ENCODE peak calls at places on chromosomes 13 and 19, in five cellular contexts. D is tibial artery, U is upper lobe of right lung, P is heart right ventricle, A is GM12864. T is an unnamed sample.

GRCh38 chr13:108328848-108329247 is 59.3 kb downstream of the TNFSF13B start:
- DNase-seq in D (no peak), U (no peak), A (no peak), P (no peak), T (no peak)

GRCh38 chr13:98972627-98973026 is 5.2 kb downstream of the DOCK9 start:
- DNase-seq in D (no peak), U (no peak), A (no peak), P (no peak), T (no peak)

GRCh38 chr13:48126944-48127814 is 32.3 kb upstream of the MED4 start:
- DNase-seq in P (peak), D (peak), U (no peak), A (peak), T (peak)

GRCh38 chr13:41601718-41602445 is 144.5 kb downstream of the RGCC start:
- DNase-seq in A (no peak), U (no peak), P (no peak), D (no peak), T (no peak)

GRCh38 chr13:40639226-40639681 is 27.2 kb downstream of the FOXO1 start:
- DNase-seq in U (no peak), P (no peak), A (no peak), D (no peak), T (no peak)

GRCh38 chr19:9306443-9306842 is 3.2 kb downstream of the ZNF699 start:
- DNase-seq in U (no peak), P (no peak), D (no peak), A (no peak), T (no peak)

GRCh38 chr13:28719227-28719562 is 425 bp upstream of the SLC46A3 start:
- DNase-seq in D (no peak), U (no peak), A (no peak), P (no peak), T (no peak)

GRCh38 chr19:10565028-10565566 is 713 bp downstream of the KRI1 start:
- DNase-seq in P (no peak), A (no peak), U (peak), D (peak), T (peak)

DNA sequence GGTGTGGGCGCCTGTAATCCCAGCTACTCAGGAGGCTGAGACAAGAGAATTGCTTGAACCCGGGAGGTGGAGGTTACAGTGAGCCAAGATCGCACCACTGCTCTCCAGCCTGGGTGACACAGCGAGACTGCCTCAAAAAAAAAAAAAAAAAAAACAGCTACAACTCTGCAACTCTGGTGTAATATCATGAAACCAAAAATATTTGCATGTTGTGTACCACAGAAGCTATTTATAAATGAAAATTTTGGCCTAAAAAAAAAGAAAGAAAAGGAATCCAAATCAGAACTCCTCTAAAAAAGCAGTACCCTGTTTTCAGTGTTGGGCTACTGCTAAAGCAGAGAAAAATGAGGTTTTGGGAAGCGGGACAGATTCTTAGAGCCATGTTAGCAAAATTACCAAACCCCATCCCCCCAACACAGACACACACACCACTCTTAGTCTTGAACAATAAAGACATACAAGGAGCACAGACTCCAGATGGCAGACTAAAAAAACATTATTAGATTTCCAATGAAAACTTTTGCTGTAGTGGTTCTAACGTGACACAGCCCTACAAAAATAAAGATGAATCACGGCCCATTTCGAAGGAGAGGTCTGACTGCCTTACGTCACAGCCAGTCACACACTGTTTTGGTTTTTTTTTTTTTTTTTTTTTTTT is 51.5 kb downstream of the INSR start:
- DNase-seq in U (no peak), D (no peak), A (peak), P (no peak), T (no peak)
- H3K4me3 ChIP-seq in U (no peak), D (peak), A (peak), P (peak), T (no peak)

GRCh38 chr13:65032825-65033224 is 2197.3 kb downstream of the PCDH9 start:
- DNase-seq in A (no peak), P (no peak), D (no peak), U (no peak), T (no peak)

GRCh38 chr13:65026505-65026904 is 2203.6 kb downstream of the PCDH9 start:
- DNase-seq in A (no peak), P (no peak), U (no peak), D (no peak), T (no peak)

GRCh38 chr13:65028101-65028500 is 2202.0 kb downstream of the PCDH9 start:
- DNase-seq in U (no peak), A (no peak), D (no peak), P (no peak), T (no peak)
- H3K4me3 ChIP-seq in U (no peak), A (no peak), D (no peak), P (no peak), T (no peak)

DNA sequence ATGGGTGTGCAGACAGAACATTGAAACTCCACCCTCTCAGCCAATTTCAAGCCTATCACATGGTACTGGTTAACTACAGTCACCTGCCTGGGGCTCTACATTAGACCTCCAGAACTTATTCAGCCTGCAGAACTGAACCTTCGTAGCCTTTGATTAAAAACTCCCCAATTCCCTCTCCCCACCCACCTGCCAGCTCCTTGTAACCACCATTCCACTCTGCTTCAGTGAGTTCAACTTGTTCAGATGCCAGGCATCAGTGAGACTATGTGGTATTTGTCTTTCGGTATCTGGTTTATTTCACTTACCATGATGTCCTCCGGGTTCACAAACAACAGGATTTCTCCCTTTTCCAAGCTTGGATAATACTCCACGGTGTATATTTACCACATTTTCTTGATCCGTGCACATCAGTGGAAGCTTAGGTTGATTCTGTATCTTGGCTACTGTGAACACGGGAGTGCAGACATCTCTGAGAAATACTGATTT is 19.2 kb downstream of the RAB20 start:
- DNase-seq in P (no peak), D (no peak), A (no peak), U (no peak), T (no peak)
- H3K4me3 ChIP-seq in P (no peak), D (no peak), A (no peak), U (no peak), T (no peak)

GRCh38 chr13:34886476-34886875 is 55.6 kb upstream of the NBEA start:
- DNase-seq in D (no peak), U (no peak), A (no peak), P (no peak), T (no peak)
- H3K4me3 ChIP-seq in D (no peak), U (no peak), A (no peak), P (no peak), T (no peak)

DNA sequence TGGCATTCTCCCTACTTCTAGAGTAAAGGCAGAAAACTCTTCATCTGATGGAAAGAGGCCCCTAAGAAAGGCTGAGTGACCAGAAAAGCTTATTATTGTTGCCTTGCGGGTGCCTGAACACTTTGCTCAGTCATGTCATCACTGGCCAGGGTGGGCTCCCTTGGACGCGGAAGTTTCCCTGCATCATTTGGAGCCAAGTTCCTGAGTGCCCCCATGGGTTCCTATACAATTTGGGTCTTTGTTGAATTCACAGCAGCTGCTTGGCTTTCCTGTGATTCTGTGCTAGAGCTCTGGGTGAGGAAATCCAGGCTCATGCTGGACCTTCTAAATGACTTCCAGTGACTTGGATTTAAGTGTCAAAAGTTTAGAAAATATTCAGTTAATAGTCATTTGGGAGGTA is 232.9 kb downstream of the LHFPL6 start:
- DNase-seq in A (no peak), P (no peak), U (no peak), D (no peak), T (no peak)
- H3K4me3 ChIP-seq in A (no peak), P (no peak), U (no peak), D (no peak), T (no peak)

GRCh38 chr19:50719566-50719965 is at the start of gene SHANK1:
- DNase-seq in D (no peak), U (no peak), A (no peak), P (no peak), T (peak)
- H3K4me3 ChIP-seq in D (peak), U (peak), A (no peak), P (peak), T (no peak)

GRCh38 chr19:4060621-4061177 is 6.0 kb downstream of the ZBTB7A start:
- DNase-seq in P (no peak), D (no peak), A (no peak), U (no peak), T (peak)
- H3K4me3 ChIP-seq in P (peak), D (peak), A (peak), U (peak), T (no peak)

GRCh38 chr13:51612867-51613266 is 28.6 kb downstream of the WDFY2 start:
- DNase-seq in A (no peak), P (no peak), D (no peak), U (no peak), T (no peak)

GRCh38 chr13:51619614-51620013 is 35.4 kb downstream of the WDFY2 start:
- DNase-seq in P (no peak), D (no peak), U (no peak), A (no peak), T (no peak)

GRCh38 chr13:51618626-51619025 is 34.4 kb downstream of the WDFY2 start:
- DNase-seq in P (no peak), U (no peak), D (no peak), A (no peak), T (no peak)

GRCh38 chr13:51613535-51613934 is 29.3 kb downstream of the WDFY2 start:
- DNase-seq in D (no peak), U (no peak), A (no peak), P (no peak), T (no peak)

GRCh38 chr13:51614350-51614786 is 30.1 kb downstream of the WDFY2 start:
- DNase-seq in U (no peak), A (peak), P (no peak), D (no peak), T (no peak)
- H3K4me3 ChIP-seq in U (peak), A (peak), P (peak), D (no peak), T (no peak)

GRCh38 chr19:48644355-48644754 is 1.6 kb downstream of the CA11 start:
- DNase-seq in D (no peak), U (no peak), P (no peak), A (no peak), T (no peak)
- H3K4me3 ChIP-seq in D (peak), U (no peak), P (peak), A (no peak), T (peak)

T was measured in endodermal cell.